ENCODE peak calls at places on chromosome 1, in eight cellular contexts. Z, H, K, Q, B, S, M and T are unnamed samples.

GRCh38 chr1:32816676-32817158 is 441 bp downstream of the YARS1 start:
- DNase-seq in Z (no peak), H (no peak), M (peak), Q (no peak), S (no peak), K (peak), B (peak), T (no peak)

GRCh38 chr1:54273092-54273836 is 73.3 kb downstream of the MRPL37 start:
- DNase-seq in H (peak), Z (peak), K (peak), M (peak), B (peak), S (peak), Q (peak), T (peak)

GRCh38 chr1:37989381-37989930 is 366 bp downstream of the SF3A3 start:
- DNase-seq in K (peak), S (peak), B (peak), Q (no peak), H (peak), Z (no peak), M (peak), T (no peak)

GRCh38 chr1:171226757-171227370 is 21.4 kb upstream of the FMO1 start:
- DNase-seq in Q (peak), Z (no peak), H (peak), K (peak), M (peak), B (peak), S (peak), T (no peak)

GRCh38 chr1:199684686-199685273 is 342.7 kb upstream of the NR5A2 start:
- DNase-seq in M (peak), H (peak), Q (peak), K (peak), B (peak), S (peak), Z (no peak), T (peak)

GRCh38 chr1:222923506-222923905 is 108.7 kb downstream of the DISP1 start:
- DNase-seq in H (no peak), M (peak), S (no peak), Q (no peak), B (peak), Z (no peak), K (no peak), T (no peak)

GRCh38 chr1:234844479-234845031 is 234.6 kb upstream of the IRF2BP2 start:
- DNase-seq in Q (no peak), S (peak), Z (no peak), H (no peak), B (no peak), K (no peak), M (peak), T (no peak)

GRCh38 chr1:149849947-149850360 is 49.4 kb upstream of the BOLA1 start:
- DNase-seq in H (no peak), K (peak), M (peak), B (no peak), Q (no peak), S (peak), Z (no peak), T (no peak)

GRCh38 chr1:33093004-33093403 is 12.1 kb downstream of the AZIN2 start:
- DNase-seq in S (no peak), M (no peak), H (no peak), B (no peak), K (no peak), Q (no peak), Z (no peak), T (no peak)

GRCh38 chr1:31549807-31550620 is 26.3 kb upstream of the TINAGL1 start:
- DNase-seq in H (peak), Z (no peak), Q (no peak), S (no peak), B (no peak), K (peak), M (no peak), T (no peak)

GRCh38 chr1:221965252-221965651 is 223.4 kb upstream of the DUSP10 start:
- DNase-seq in M (peak), Z (no peak), Q (no peak), H (no peak), B (no peak), K (no peak), S (no peak), T (no peak)

GRCh38 chr1:72485786-72486185 is 203.4 kb upstream of the NEGR1 start:
- DNase-seq in Q (no peak), S (no peak), B (peak), K (peak), M (peak), Z (no peak), H (no peak), T (peak)

DNA sequence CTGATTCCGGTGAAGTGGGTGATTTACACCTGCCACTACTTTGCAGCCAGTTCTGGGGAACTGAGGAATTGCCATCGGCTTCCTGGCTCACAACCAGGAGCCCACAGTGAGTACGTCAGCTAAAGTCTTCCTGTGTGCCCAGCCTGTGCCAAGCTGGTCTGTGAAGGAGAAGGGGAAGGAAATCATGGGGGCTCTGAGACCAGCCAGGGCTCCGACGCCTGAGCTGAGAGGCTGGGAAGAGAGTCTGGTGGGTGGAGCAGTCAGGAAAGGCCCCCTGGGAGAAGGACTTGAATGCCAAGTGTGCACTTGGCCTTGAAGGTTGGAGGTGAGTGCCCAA is 1.2 kb downstream of the LURAP1 start:
- DNase-seq in B (no peak), Q (no peak), K (no peak), H (no peak), Z (no peak), M (no peak), S (no peak), T (no peak)
- H3K4me3 ChIP-seq in B (no peak), Q (peak), K (peak), H (no peak), Z (peak), M (no peak), S (no peak), T (peak)

DNA sequence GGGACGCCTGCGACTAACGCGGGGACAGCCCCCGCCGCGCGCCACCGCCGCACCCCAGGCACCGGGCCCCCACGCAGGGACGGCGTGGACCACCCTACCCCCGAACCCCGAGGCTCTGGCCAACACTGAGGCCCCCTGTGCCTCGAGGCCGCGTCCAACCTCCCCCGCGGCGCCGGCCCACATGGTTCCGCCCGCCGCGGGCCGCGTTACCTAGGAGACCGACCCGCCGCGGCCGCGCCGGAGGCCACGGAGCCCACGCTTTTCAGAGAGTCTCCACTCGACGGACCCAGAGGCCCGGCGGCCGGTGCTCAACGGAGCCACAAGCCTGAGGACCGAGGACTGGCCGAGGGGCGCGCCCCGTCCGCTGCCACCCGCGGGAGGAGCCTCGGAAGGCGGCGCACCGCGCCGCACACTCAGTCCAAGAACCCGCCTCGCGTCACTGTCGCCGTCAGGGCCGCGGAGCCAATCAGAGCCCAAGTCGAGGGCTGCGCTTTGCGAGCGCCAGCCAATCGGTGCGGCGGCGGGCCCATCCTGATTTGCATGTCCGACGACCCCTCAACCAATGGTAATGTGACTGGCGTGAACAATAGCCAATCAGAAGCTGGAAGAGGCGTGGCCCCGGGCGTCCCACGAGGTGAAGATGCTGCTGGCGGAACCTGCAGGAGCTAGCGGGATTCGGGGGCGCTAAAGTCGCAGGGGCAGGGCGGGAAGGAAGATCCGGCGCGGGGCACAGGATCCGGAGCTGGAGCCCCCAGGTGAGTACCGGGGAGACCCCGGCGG is at the start of gene NPHP4:
- DNase-seq in Q (peak), H (peak), B (peak), K (peak), M (peak), S (peak), Z (peak), T (peak)
- TF ChIP-seq CTCF in Q (no peak), H (no peak), B (no peak), K (no peak), M (no peak), S (peak), Z (no peak), T (no peak)

DNA sequence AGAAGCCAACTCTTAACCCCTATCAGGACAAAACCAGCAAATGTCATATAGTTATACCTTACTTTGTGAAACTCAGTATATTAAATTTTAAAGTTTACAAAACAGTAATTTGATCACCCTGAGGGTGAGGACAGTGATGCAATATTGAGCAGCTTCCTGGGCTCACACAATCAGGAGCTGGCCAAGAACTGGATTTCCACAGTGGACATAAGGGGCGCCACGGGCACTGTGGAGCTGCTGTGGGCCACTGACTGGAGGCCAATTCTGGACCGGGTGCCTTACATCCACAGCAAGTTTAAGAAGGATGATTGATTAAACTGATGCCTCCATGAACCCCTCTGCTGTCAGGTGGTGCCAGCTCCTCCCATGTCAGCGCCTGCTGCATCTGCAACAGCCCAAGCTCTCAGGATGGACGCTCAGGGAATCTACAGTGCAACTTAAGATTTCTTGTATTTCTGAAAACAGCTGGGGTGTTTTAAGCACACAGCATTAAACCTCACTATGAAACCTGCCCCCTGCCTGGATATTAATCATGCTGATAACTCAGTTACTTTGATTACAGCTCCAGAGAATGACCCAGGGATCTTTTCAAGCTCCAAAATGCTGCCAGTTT is 55.9 kb downstream of the TOR3A start:
- DNase-seq in B (no peak), M (no peak), H (no peak), S (no peak), K (peak), Q (no peak), Z (no peak), T (no peak)
- H3K4me3 ChIP-seq in B (no peak), M (no peak), H (no peak), S (no peak), K (peak), Q (no peak), Z (no peak), T (no peak)

DNA sequence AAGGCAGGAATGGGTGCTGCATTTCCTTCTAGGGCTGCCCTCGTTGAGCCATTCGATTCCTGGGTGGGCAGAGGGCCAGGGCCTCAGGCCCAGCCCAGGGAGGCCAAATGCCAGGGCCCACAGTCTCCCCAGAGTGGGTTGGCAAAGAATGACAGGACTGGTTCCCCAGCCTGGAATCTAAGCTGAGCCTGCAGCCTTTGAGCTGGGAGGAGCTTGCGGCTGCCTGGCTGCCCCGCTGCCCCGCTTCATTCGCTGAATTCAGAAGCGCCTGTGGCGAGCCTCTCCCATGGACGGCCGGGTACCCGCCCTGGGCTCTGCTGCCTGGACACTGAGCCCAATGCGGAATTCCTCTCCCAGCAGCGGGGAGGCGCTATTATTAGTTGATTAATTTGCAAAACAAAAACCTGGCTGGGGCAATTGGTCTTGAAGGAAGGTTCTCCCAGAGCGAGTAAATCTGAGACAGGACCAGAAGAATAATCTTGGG is 32.3 kb upstream of the TARDBP start:
- DNase-seq in Z (peak), Q (no peak), K (peak), B (peak), S (no peak), M (peak), H (peak), T (no peak)
- TF ChIP-seq CTCF in Z (peak), Q (no peak), K (peak), B (peak), S (no peak), M (peak), H (peak), T (peak)

GRCh38 chr1:26701995-26702679 is 6.3 kb downstream of the ARID1A start:
- DNase-seq in Q (no peak), M (no peak), Z (no peak), H (peak), B (no peak), S (no peak), K (no peak), T (no peak)
- H3K4me3 ChIP-seq in Q (peak), M (no peak), Z (no peak), H (no peak), B (no peak), S (peak), K (no peak), T (no peak)

GRCh38 chr1:167722870-167723251 is 1.1 kb downstream of the MPZL1 start:
- DNase-seq in Q (no peak), H (no peak), K (no peak), Z (no peak), B (no peak), M (peak), S (no peak), T (no peak)

GRCh38 chr1:167722152-167722869 is 529 bp downstream of the MPZL1 start:
- DNase-seq in S (peak), Q (no peak), K (peak), M (peak), Z (no peak), H (peak), B (peak), T (no peak)

GRCh38 chr1:167721617-167722151 is at the start of gene MPZL1:
- DNase-seq in Q (peak), S (peak), K (peak), M (peak), H (peak), B (peak), Z (peak), T (peak)

GRCh38 chr1:167718926-167719691 is 2.7 kb upstream of the MPZL1 start:
- DNase-seq in B (no peak), H (no peak), Q (no peak), M (no peak), S (no peak), Z (no peak), K (no peak), T (no peak)

GRCh38 chr1:167720965-167721616 is 691 bp upstream of the MPZL1 start:
- DNase-seq in H (peak), Q (peak), K (peak), Z (no peak), S (peak), B (peak), M (peak), T (peak)
- TF ChIP-seq CTCF in H (no peak), Q (peak), K (peak), Z (peak), S (peak), B (peak), M (peak), T (peak)

DNA sequence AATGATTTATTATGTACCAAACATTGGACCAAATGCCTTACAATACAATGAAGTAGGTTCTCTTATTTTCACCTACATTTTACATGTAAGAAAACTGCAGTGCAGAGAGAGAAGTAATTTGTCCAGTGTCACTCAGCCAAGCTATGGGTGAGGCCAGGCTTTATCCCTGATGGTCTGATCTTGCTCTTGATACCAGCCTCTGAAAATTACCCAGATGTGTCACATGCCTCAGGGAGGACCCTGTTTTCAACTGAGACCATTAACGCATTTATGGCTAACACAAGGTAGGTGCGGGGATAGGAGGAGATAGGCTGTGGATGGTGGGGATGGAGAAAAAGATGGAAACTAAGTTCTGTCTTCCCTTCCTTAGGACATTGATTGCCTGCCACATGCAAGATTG is 56.9 kb downstream of the NGF start:
- DNase-seq in M (no peak), K (no peak), B (no peak), S (no peak), Q (no peak), H (no peak), Z (no peak), T (no peak)
- H3K4me3 ChIP-seq in M (no peak), K (no peak), B (no peak), S (no peak), Q (no peak), H (no peak), Z (no peak), T (no peak)